ENCODE peak calls at places on chromosomes 12 and 14, in four cellular contexts. R is GM20000, C is GM10248, U is tibial nerve. N is an unnamed sample.

GRCh38 chr14:39416072-39416471 is 16.2 kb downstream of the FBXO33 start:
- DNase-seq in C (no peak), U (no peak), R (no peak), N (no peak)

GRCh38 chr14:92687681-92688433 is 60.6 kb downstream of the LGMN start:
- DNase-seq in R (peak; percentile 30), U (no peak), C (no peak), N (no peak)

GRCh38 chr14:101027966-101028365 is 124.4 kb upstream of the RTL1 start:
- DNase-seq in R (no peak), C (no peak), U (no peak), N (no peak)

GRCh38 chr12:93571854-93572711 is at the start of gene SOCS2:
- DNase-seq in C (peak; percentile 42), U (peak; percentile 24), R (peak; percentile 64), N (no peak)

GRCh38 chr14:100902792-100903191 is 730 bp downstream of the RTL1 start:
- DNase-seq in U (no peak), C (no peak), R (peak; percentile 4), N (no peak)

GRCh38 chr12:24679135-24679534 is 269.8 kb downstream of the BCAT1 start:
- DNase-seq in R (no peak), U (no peak), C (no peak), N (no peak)

GRCh38 chr14:53683229-53683628 is 273.4 kb downstream of the BMP4 start:
- DNase-seq in R (no peak), U (no peak), C (no peak), N (no peak)

GRCh38 chr14:34713681-34714319 is 593 bp downstream of the CFL2 start:
- DNase-seq in U (peak; percentile 51), R (peak; percentile 51), C (peak; percentile 26), N (peak; percentile 19)

N was measured in germinal center.